ENCODE peak calls at places on chromosome 17, in nine cellular contexts. One of them, this sample, is unnamed.
A peak's percentile ranks its signal among the peaks of the same experiment; 100 is the strongest.

GRCh38 chr17:30368896-30369720 is 9.6 kb upstream of the CPD start:
- DNase-seq in tibial nerve: no peak
- DNase-seq in astrocyte of the cerebellum: no peak
- DNase-seq in MG63: no peak
- DNase-seq in transverse colon: no peak
- DNase-seq in astrocyte of the spinal cord: no peak
- DNase-seq in heart right ventricle: no peak
- DNase-seq in left ventricle myocardium inferior: no peak
- DNase-seq in lower leg skin: no peak
- DNase-seq in this sample: no peak

GRCh38 chr17:30559656-30560055 is 82.4 kb downstream of the GOSR1 start:
- DNase-seq in transverse colon: no peak
- DNase-seq in astrocyte of the spinal cord: no peak
- DNase-seq in heart right ventricle: no peak
- DNase-seq in lower leg skin: no peak
- DNase-seq in MG63: no peak
- DNase-seq in tibial nerve: no peak
- DNase-seq in astrocyte of the cerebellum: no peak
- DNase-seq in left ventricle myocardium inferior: no peak
- DNase-seq in this sample: no peak

GRCh38 chr17:66673668-66674276 is 161.1 kb upstream of the CACNG5 start:
- DNase-seq in astrocyte of the spinal cord: peak; percentile 73
- DNase-seq in left ventricle myocardium inferior: no peak
- DNase-seq in tibial nerve: peak; percentile 24
- DNase-seq in heart right ventricle: no peak
- DNase-seq in MG63: peak; percentile 37
- DNase-seq in astrocyte of the cerebellum: peak; percentile 44
- DNase-seq in lower leg skin: peak; percentile 81
- DNase-seq in transverse colon: peak; percentile 57
- DNase-seq in this sample: peak; percentile 16

GRCh38 chr17:8145811-8146210 is 6.4 kb downstream of the PER1 start:
- DNase-seq in heart right ventricle: no peak
- DNase-seq in astrocyte of the cerebellum: no peak
- DNase-seq in lower leg skin: no peak
- DNase-seq in tibial nerve: no peak
- DNase-seq in astrocyte of the spinal cord: no peak
- DNase-seq in MG63: no peak
- DNase-seq in transverse colon: no peak
- DNase-seq in left ventricle myocardium inferior: no peak
- DNase-seq in this sample: no peak

GRCh38 chr17:19010729-19011505 is 6.4 kb upstream of the FAM83G start:
- DNase-seq in astrocyte of the spinal cord: no peak
- DNase-seq in heart right ventricle: no peak
- DNase-seq in transverse colon: peak; percentile 81
- DNase-seq in lower leg skin: no peak
- DNase-seq in tibial nerve: no peak
- DNase-seq in MG63: no peak
- DNase-seq in left ventricle myocardium inferior: no peak
- DNase-seq in astrocyte of the cerebellum: no peak
- DNase-seq in this sample: no peak

GRCh38 chr17:600576-601301 is 113.9 kb downstream of the VPS53 start:
- DNase-seq in astrocyte of the cerebellum: no peak
- DNase-seq in tibial nerve: no peak
- DNase-seq in MG63: no peak
- DNase-seq in astrocyte of the spinal cord: peak; percentile 16
- DNase-seq in lower leg skin: peak; percentile 29
- DNase-seq in transverse colon: peak; percentile 18
- DNase-seq in heart right ventricle: no peak
- DNase-seq in left ventricle myocardium inferior: no peak
- DNase-seq in this sample: no peak

GRCh38 chr17:75308732-75309629 is 19.7 kb upstream of the SLC25A19 start:
- DNase-seq in astrocyte of the spinal cord: no peak
- DNase-seq in astrocyte of the cerebellum: no peak
- DNase-seq in MG63: no peak
- DNase-seq in lower leg skin: no peak
- DNase-seq in transverse colon: peak; percentile 77
- DNase-seq in left ventricle myocardium inferior: peak; percentile 15
- DNase-seq in tibial nerve: no peak
- DNase-seq in heart right ventricle: no peak
- DNase-seq in this sample: no peak

GRCh38 chr17:3635474-3636153 is 436 bp downstream of the SHPK start:
- DNase-seq in left ventricle myocardium inferior: no peak
- DNase-seq in MG63: no peak
- DNase-seq in lower leg skin: no peak
- DNase-seq in transverse colon: peak; percentile 61
- DNase-seq in astrocyte of the spinal cord: no peak
- DNase-seq in tibial nerve: no peak
- DNase-seq in heart right ventricle: no peak
- DNase-seq in astrocyte of the cerebellum: no peak
- DNase-seq in this sample: no peak

GRCh38 chr17:40361063-40361924 is 3.2 kb downstream of the GJD3 start:
- DNase-seq in MG63: no peak
- DNase-seq in left ventricle myocardium inferior: no peak
- DNase-seq in transverse colon: no peak
- DNase-seq in tibial nerve: no peak
- DNase-seq in astrocyte of the spinal cord: no peak
- DNase-seq in lower leg skin: no peak
- DNase-seq in astrocyte of the cerebellum: no peak
- DNase-seq in heart right ventricle: no peak
- DNase-seq in this sample: no peak

GRCh38 chr17:40360091-40360490 is 4.4 kb downstream of the GJD3 start:
- DNase-seq in astrocyte of the cerebellum: no peak
- DNase-seq in MG63: no peak
- DNase-seq in heart right ventricle: no peak
- DNase-seq in lower leg skin: no peak
- DNase-seq in astrocyte of the spinal cord: no peak
- DNase-seq in tibial nerve: no peak
- DNase-seq in transverse colon: no peak
- DNase-seq in left ventricle myocardium inferior: no peak
- DNase-seq in this sample: no peak

GRCh38 chr17:40362696-40363479 is 1.6 kb downstream of the GJD3 start:
- DNase-seq in astrocyte of the cerebellum: no peak
- DNase-seq in lower leg skin: peak; percentile 94
- DNase-seq in left ventricle myocardium inferior: peak; percentile 58
- DNase-seq in MG63: peak; percentile 90
- DNase-seq in astrocyte of the spinal cord: peak; percentile 75
- DNase-seq in tibial nerve: no peak
- DNase-seq in transverse colon: peak; percentile 85
- DNase-seq in heart right ventricle: peak; percentile 69
- DNase-seq in this sample: no peak

GRCh38 chr17:40363480-40363838 is 1.1 kb downstream of the GJD3 start:
- DNase-seq in lower leg skin: no peak
- DNase-seq in tibial nerve: no peak
- DNase-seq in MG63: no peak
- DNase-seq in transverse colon: peak; percentile 15
- DNase-seq in astrocyte of the cerebellum: no peak
- DNase-seq in left ventricle myocardium inferior: no peak
- DNase-seq in heart right ventricle: peak; percentile 38
- DNase-seq in astrocyte of the spinal cord: peak; percentile 37
- DNase-seq in this sample: no peak

GRCh38 chr17:40361925-40362695 is 2.4 kb downstream of the GJD3 start:
- DNase-seq in lower leg skin: no peak
- DNase-seq in transverse colon: no peak
- DNase-seq in left ventricle myocardium inferior: no peak
- DNase-seq in heart right ventricle: no peak
- DNase-seq in tibial nerve: no peak
- DNase-seq in astrocyte of the cerebellum: no peak
- DNase-seq in astrocyte of the spinal cord: no peak
- DNase-seq in MG63: no peak
- DNase-seq in this sample: no peak
- H3K4me3 ChIP-seq in lower leg skin: no peak overlapping the region
- H3K4me3 ChIP-seq in transverse colon: no peak overlapping the region
- H3K4me3 ChIP-seq in left ventricle myocardium inferior: peak overlapping the region; percentile 67
- H3K4me3 ChIP-seq in heart right ventricle: peak overlapping the region; percentile 50
- H3K4me3 ChIP-seq in tibial nerve: peak overlapping the region; percentile 30
- H3K4me3 ChIP-seq in astrocyte of the cerebellum: peak overlapping the region; percentile 40
- H3K4me3 ChIP-seq in astrocyte of the spinal cord: peak overlapping the region; percentile 21
- H3K4me3 ChIP-seq in MG63: peak overlapping the region; percentile 51
- H3K4me3 ChIP-seq in this sample: peak overlapping the region; percentile 51

GRCh38 chr17:50272246-50272645 is 2.0 kb upstream of the TMEM92 start:
- DNase-seq in lower leg skin: peak; percentile 90
- DNase-seq in left ventricle myocardium inferior: no peak
- DNase-seq in MG63: no peak
- DNase-seq in transverse colon: peak; percentile 11
- DNase-seq in astrocyte of the cerebellum: no peak
- DNase-seq in tibial nerve: no peak
- DNase-seq in astrocyte of the spinal cord: no peak
- DNase-seq in heart right ventricle: no peak
- DNase-seq in this sample: no peak

GRCh38 chr17:50274142-50274944 is at the start of gene TMEM92:
- DNase-seq in left ventricle myocardium inferior: no peak
- DNase-seq in astrocyte of the cerebellum: no peak
- DNase-seq in MG63: peak; percentile 60
- DNase-seq in lower leg skin: no peak
- DNase-seq in heart right ventricle: no peak
- DNase-seq in transverse colon: peak; percentile 81
- DNase-seq in astrocyte of the spinal cord: peak; percentile 33
- DNase-seq in tibial nerve: no peak
- DNase-seq in this sample: no peak

GRCh38 chr17:50272711-50273653 is 1.3 kb upstream of the TMEM92 start:
- DNase-seq in astrocyte of the spinal cord: peak; percentile 61
- DNase-seq in heart right ventricle: peak; percentile 66
- DNase-seq in transverse colon: peak; percentile 62
- DNase-seq in astrocyte of the cerebellum: no peak
- DNase-seq in left ventricle myocardium inferior: peak; percentile 58
- DNase-seq in tibial nerve: no peak
- DNase-seq in lower leg skin: peak; percentile 91
- DNase-seq in MG63: peak; percentile 63
- DNase-seq in this sample: no peak

GRCh38 chr17:50274945-50275221 is 617 bp downstream of the TMEM92 start:
- DNase-seq in left ventricle myocardium inferior: no peak
- DNase-seq in transverse colon: peak; percentile 2
- DNase-seq in astrocyte of the cerebellum: no peak
- DNase-seq in MG63: no peak
- DNase-seq in heart right ventricle: no peak
- DNase-seq in astrocyte of the spinal cord: no peak
- DNase-seq in tibial nerve: no peak
- DNase-seq in lower leg skin: no peak
- DNase-seq in this sample: no peak

DNA sequence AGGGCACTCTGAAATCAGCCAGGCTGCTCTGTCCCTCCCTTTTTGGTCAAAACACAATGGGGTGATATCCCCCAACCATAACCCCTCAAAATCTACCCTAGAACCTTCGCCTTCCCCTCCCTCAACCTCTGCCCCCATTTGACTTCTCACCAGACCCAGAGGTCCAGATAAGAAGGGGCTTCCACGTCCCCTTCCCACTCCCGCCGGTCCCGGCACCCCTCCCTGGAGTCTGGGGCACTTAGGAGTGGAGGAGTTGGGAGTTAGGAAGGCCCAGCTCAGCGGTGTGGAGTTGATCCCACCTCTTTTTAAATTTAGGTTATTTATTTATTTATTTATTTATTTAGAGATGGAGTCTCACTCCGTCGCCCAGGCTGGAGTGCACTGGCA is 619 bp upstream of the TMEM92 start:
- DNase-seq in left ventricle myocardium inferior: no peak
- DNase-seq in astrocyte of the cerebellum: no peak
- DNase-seq in lower leg skin: peak; percentile 53
- DNase-seq in astrocyte of the spinal cord: no peak
- DNase-seq in tibial nerve: no peak
- DNase-seq in heart right ventricle: no peak
- DNase-seq in MG63: no peak
- DNase-seq in transverse colon: peak; percentile 10
- DNase-seq in this sample: no peak
- H3K4me3 ChIP-seq in left ventricle myocardium inferior: peak overlapping the region; percentile 70
- H3K4me3 ChIP-seq in astrocyte of the cerebellum: peak overlapping the region; percentile 46
- H3K4me3 ChIP-seq in lower leg skin: no peak overlapping the region
- H3K4me3 ChIP-seq in astrocyte of the spinal cord: peak overlapping the region; percentile 52
- H3K4me3 ChIP-seq in tibial nerve: no peak overlapping the region
- H3K4me3 ChIP-seq in heart right ventricle: no peak overlapping the region
- H3K4me3 ChIP-seq in MG63: no peak overlapping the region
- H3K4me3 ChIP-seq in transverse colon: no peak overlapping the region
- H3K4me3 ChIP-seq in this sample: no peak overlapping the region

GRCh38 chr17:48554412-48555090 is 9.6 kb upstream of the HOXB2 start:
- DNase-seq in left ventricle myocardium inferior: no peak
- DNase-seq in lower leg skin: no peak
- DNase-seq in heart right ventricle: no peak
- DNase-seq in astrocyte of the spinal cord: no peak
- DNase-seq in transverse colon: no peak
- DNase-seq in MG63: no peak
- DNase-seq in tibial nerve: no peak
- DNase-seq in astrocyte of the cerebellum: no peak
- DNase-seq in this sample: no peak

GRCh38 chr17:48551601-48552452 is 6.9 kb upstream of the HOXB2 start:
- DNase-seq in astrocyte of the spinal cord: peak; percentile 56
- DNase-seq in astrocyte of the cerebellum: no peak
- DNase-seq in heart right ventricle: no peak
- DNase-seq in lower leg skin: no peak
- DNase-seq in tibial nerve: no peak
- DNase-seq in transverse colon: no peak
- DNase-seq in left ventricle myocardium inferior: no peak
- DNase-seq in MG63: no peak
- DNase-seq in this sample: no peak

GRCh38 chr17:48553837-48554236 is 8.9 kb upstream of the HOXB2 start:
- DNase-seq in MG63: no peak
- DNase-seq in lower leg skin: no peak
- DNase-seq in tibial nerve: no peak
- DNase-seq in transverse colon: no peak
- DNase-seq in left ventricle myocardium inferior: no peak
- DNase-seq in astrocyte of the cerebellum: no peak
- DNase-seq in astrocyte of the spinal cord: no peak
- DNase-seq in heart right ventricle: no peak
- DNase-seq in this sample: no peak

GRCh38 chr17:48552453-48553189 is 7.7 kb upstream of the HOXB2 start:
- DNase-seq in transverse colon: no peak
- DNase-seq in lower leg skin: no peak
- DNase-seq in left ventricle myocardium inferior: no peak
- DNase-seq in tibial nerve: no peak
- DNase-seq in astrocyte of the spinal cord: peak; percentile 72
- DNase-seq in MG63: no peak
- DNase-seq in astrocyte of the cerebellum: no peak
- DNase-seq in heart right ventricle: no peak
- DNase-seq in this sample: no peak

DNA sequence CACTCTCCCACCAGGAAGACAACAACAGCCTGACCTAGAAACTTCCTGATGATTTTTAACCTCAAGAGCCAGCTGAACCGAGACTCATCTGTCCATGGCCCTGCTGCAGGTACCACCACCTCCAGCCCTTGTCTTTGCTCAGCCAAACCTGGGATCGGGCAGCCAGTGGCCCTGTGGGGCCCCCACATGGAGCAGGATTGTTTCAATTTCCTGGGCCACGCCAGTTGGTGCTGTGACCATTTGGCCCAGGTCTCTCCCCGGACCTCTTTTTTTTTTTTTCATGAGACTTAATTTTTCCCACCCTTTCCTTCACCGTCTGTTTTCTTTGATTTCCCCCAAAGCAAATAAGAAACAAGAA is 8.3 kb upstream of the HOXB2 start:
- DNase-seq in astrocyte of the cerebellum: no peak
- DNase-seq in MG63: no peak
- DNase-seq in tibial nerve: no peak
- DNase-seq in heart right ventricle: no peak
- DNase-seq in left ventricle myocardium inferior: no peak
- DNase-seq in lower leg skin: no peak
- DNase-seq in transverse colon: no peak
- DNase-seq in astrocyte of the spinal cord: no peak
- DNase-seq in this sample: no peak
- H3K4me3 ChIP-seq in astrocyte of the cerebellum: peak overlapping the region; percentile 82
- H3K4me3 ChIP-seq in MG63: no peak overlapping the region
- H3K4me3 ChIP-seq in tibial nerve: no peak overlapping the region
- H3K4me3 ChIP-seq in heart right ventricle: no peak overlapping the region
- H3K4me3 ChIP-seq in left ventricle myocardium inferior: no peak overlapping the region
- H3K4me3 ChIP-seq in lower leg skin: no peak overlapping the region
- H3K4me3 ChIP-seq in transverse colon: no peak overlapping the region
- H3K4me3 ChIP-seq in astrocyte of the spinal cord: peak overlapping the region; percentile 14
- H3K4me3 ChIP-seq in this sample: no peak overlapping the region

GRCh38 chr17:41974031-41974430 is 7.4 kb downstream of the CNP start:
- DNase-seq in tibial nerve: no peak
- DNase-seq in lower leg skin: no peak
- DNase-seq in astrocyte of the spinal cord: no peak
- DNase-seq in left ventricle myocardium inferior: no peak
- DNase-seq in astrocyte of the cerebellum: no peak
- DNase-seq in MG63: no peak
- DNase-seq in heart right ventricle: no peak
- DNase-seq in transverse colon: no peak
- DNase-seq in this sample: no peak

GRCh38 chr17:41970901-41971331 is 4.3 kb downstream of the CNP start:
- DNase-seq in heart right ventricle: no peak
- DNase-seq in MG63: no peak
- DNase-seq in astrocyte of the cerebellum: no peak
- DNase-seq in astrocyte of the spinal cord: no peak
- DNase-seq in tibial nerve: no peak
- DNase-seq in lower leg skin: no peak
- DNase-seq in left ventricle myocardium inferior: no peak
- DNase-seq in transverse colon: no peak
- DNase-seq in this sample: no peak

GRCh38 chr17:41972571-41973411 is 6.2 kb downstream of the CNP start:
- DNase-seq in astrocyte of the spinal cord: peak; percentile 16
- DNase-seq in MG63: no peak
- DNase-seq in left ventricle myocardium inferior: peak; percentile 50
- DNase-seq in tibial nerve: no peak
- DNase-seq in astrocyte of the cerebellum: no peak
- DNase-seq in lower leg skin: no peak
- DNase-seq in transverse colon: no peak
- DNase-seq in heart right ventricle: peak; percentile 55
- DNase-seq in this sample: no peak

GRCh38 chr17:41973457-41973856 is 6.9 kb downstream of the CNP start:
- DNase-seq in tibial nerve: no peak
- DNase-seq in MG63: no peak
- DNase-seq in transverse colon: no peak
- DNase-seq in astrocyte of the spinal cord: no peak
- DNase-seq in astrocyte of the cerebellum: no peak
- DNase-seq in left ventricle myocardium inferior: no peak
- DNase-seq in heart right ventricle: no peak
- DNase-seq in lower leg skin: no peak
- DNase-seq in this sample: no peak

DNA sequence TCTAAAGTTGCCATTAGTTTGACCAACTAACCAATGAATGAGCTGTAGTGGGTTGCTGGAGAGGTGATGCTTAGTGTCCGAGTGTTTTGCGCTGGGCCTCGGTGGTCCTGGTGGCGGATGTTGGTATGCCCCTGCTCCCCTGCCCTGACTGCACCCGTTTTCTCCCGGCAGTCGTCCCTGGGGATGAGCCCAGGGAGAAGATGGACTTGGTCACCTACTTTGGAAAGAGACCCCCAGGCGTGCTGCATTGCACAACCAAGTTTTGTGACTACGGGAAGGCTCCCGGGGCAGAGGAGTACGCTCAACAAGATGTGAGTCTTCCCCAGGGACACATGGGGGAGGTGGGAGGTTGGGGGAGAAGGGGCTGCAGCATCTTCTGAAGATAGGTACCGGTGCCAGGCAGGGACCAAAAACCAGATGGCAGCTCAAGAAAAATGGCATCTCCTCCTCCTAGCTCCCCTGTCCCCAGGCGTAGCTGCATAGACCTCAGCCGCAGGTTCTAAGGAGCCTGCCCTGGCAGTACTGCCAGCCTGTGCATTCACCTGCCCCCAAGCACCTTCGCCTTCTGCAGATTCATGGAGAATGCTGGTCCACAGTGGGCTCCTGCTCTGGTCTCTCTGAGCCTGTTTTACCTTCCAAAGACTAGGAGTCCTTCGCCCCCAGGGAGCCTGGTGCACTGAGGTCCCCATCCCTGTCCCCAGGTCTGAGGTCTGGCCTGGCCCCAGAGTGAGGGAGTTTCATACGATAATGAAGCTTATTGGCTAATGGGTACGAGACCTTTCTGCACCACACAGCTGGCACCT is 5.3 kb downstream of the CNP start:
- DNase-seq in heart right ventricle: no peak
- DNase-seq in lower leg skin: no peak
- DNase-seq in tibial nerve: no peak
- DNase-seq in left ventricle myocardium inferior: no peak
- DNase-seq in transverse colon: no peak
- DNase-seq in MG63: no peak
- DNase-seq in astrocyte of the cerebellum: no peak
- DNase-seq in astrocyte of the spinal cord: no peak
- DNase-seq in this sample: no peak
- H3K4me3 ChIP-seq in heart right ventricle: no peak overlapping the region
- H3K4me3 ChIP-seq in lower leg skin: no peak overlapping the region
- H3K4me3 ChIP-seq in tibial nerve: no peak overlapping the region
- H3K4me3 ChIP-seq in left ventricle myocardium inferior: no peak overlapping the region
- H3K4me3 ChIP-seq in transverse colon: no peak overlapping the region
- H3K4me3 ChIP-seq in MG63: no peak overlapping the region
- H3K4me3 ChIP-seq in astrocyte of the cerebellum: no peak overlapping the region
- H3K4me3 ChIP-seq in astrocyte of the spinal cord: no peak overlapping the region
- H3K4me3 ChIP-seq in this sample: no peak overlapping the region